ENCODE peak calls at places on chromosomes 13 and 19, in four cellular contexts. F is neuronal stem cell, G is H1, W is mesendoderm. J is an unnamed sample.

GRCh38 chr13:86633346-86633745 is 834.1 kb upstream of the SLITRK6 start:
- DNase-seq in F (no peak), G (no peak), W (no peak), J (no peak)

GRCh38 chr13:50123862-50124535 is 108.8 kb downstream of the KCNRG start:
- DNase-seq in F (peak), G (peak), W (peak), J (peak)

GRCh38 chr19:39166571-39167391 is 30.0 kb upstream of the NCCRP1 start:
- DNase-seq in F (no peak), G (no peak), W (no peak), J (peak)

GRCh38 chr19:48772503-48772953 is 17.2 kb downstream of the FGF21 start:
- DNase-seq in F (no peak), G (no peak), W (no peak), J (peak)

GRCh38 chr19:18501832-18502231 is 20.0 kb downstream of the ELL start:
- DNase-seq in F (no peak), G (no peak), W (no peak), J (no peak)

GRCh38 chr19:56566904-56567273 is 379 bp upstream of the ZNF470 start:
- DNase-seq in F (no peak), G (no peak), W (no peak), J (peak)

GRCh38 chr19:41708481-41708880 is at the start of gene CEACAM5:
- DNase-seq in F (no peak), G (no peak), W (no peak), J (no peak)

GRCh38 chr13:40456397-40456958 is 210.0 kb downstream of the FOXO1 start:
- DNase-seq in F (no peak), G (no peak), W (no peak), J (no peak)

GRCh38 chr19:51364200-51365106 is 1.7 kb downstream of the ETFB start:
- DNase-seq in F (no peak), G (no peak), W (no peak), J (no peak)

GRCh38 chr13:65036999-65037398 is 2193.1 kb downstream of the PCDH9 start:
- DNase-seq in F (no peak), G (no peak), W (no peak), J (no peak)

GRCh38 chr13:27120811-27121210 is 50.8 kb downstream of the USP12 start:
- DNase-seq in F (no peak), G (no peak), W (peak), J (no peak)

GRCh38 chr19:18386543-18387251 is 739 bp downstream of the GDF15 start:
- DNase-seq in F (no peak), G (no peak), W (peak), J (no peak)

GRCh38 chr13:63517376-63517775 is 2101.7 kb upstream of the PCDH20 start:
- DNase-seq in F (no peak), G (no peak), W (no peak), J (no peak)

GRCh38 chr19:42421591-42422031 is 5.6 kb downstream of the LIPE start:
- DNase-seq in F (no peak), G (no peak), W (no peak), J (no peak)

GRCh38 chr13:75666646-75667351 is 30.7 kb downstream of the LMO7 start:
- DNase-seq in F (no peak), G (no peak), W (peak), J (peak)
- H3K18ac ChIP-seq in F (no peak), G (no peak), W (no peak), J (no peak)

DNA sequence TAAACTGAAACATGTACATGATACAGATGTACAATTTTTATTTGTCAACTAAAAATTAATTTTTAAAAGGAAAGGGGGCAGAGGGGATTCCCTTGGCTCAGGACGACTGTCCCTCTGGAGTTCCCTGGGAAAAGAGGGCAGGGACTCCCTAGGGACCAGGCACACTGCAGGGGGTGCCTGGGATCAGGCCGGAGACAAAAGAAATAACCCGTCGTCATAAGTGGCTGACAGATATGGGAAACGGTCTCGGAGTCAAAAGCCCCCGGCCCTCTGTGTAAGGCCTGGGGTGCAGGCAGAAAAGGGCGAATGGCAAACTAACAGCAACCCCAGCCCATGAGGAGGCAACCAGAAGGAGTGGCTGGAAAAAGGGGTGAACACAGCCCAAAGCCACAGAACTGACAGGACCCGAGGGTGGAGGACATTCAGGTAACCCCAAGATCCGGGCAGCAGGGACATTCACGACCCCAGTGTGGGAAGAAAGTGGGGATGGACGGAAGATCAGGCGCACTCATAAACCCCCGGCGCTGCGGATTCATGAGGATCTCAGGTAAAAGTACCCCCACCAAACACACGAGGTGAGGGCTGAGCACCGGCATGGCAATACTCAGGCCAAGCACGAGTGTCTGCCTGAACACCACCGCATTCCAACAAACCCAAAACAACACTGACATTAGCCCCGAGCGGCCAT is 6.7 kb downstream of the MLLT1 start:
- DNase-seq in F (no peak), G (no peak), W (no peak), J (no peak)
- H3K18ac ChIP-seq in F (no peak), G (no peak), W (no peak), J (peak)

DNA sequence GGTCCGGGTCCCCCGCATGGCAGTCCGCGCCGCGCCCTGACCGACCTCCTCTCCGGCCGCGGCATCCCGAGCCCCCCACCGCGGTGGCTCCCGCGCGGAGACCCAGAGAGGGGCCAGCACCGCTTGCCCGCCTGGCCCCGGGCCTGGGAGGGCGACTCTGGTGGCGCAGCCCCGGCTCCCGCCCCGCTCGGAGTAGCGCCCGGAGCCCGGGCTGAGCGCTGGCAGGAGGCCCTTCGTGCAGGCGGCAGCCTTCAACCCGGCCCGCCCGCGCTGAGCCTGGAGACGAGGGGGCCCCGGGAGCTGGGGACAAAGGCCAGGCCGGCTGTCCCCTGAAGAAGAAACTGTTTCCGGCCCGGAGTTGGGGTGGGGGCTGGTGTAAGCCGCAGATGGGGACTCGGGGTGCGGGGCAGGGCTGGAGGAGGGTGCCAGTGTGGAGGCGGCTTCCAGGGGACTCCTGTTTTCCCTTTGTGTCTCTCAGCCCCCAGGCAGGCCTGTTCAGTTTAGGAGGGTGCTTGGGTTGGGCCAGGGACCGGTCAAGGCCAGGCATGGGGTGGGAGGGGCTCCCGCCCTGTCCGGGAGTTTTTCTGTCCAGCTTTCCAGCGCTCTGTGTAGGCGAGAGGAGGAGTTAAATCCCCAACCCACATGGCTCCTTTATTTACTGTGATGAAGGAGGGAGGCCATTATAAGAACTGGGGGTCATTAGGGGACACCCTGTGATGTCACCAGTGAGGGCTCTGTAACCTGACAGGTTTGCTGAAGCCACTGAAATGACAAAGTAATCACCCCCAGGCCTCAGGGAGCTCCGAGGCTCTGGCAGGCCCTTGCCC is 967 bp downstream of the LRP3 start:
- DNase-seq in F (no peak), G (no peak), W (peak), J (no peak)
- H3K18ac ChIP-seq in F (peak), G (no peak), W (peak), J (peak)

GRCh38 chr13:95403349-95404140 is 102.3 kb upstream of the ABCC4 start:
- DNase-seq in F (peak), G (peak), W (peak), J (no peak)

GRCh38 chr13:95404141-95404882 is 103.1 kb upstream of the ABCC4 start:
- DNase-seq in F (peak), G (peak), W (peak), J (peak)
- H3K18ac ChIP-seq in F (peak), G (peak), W (no peak), J (no peak)